ENCODE peak calls at places on chromosome 21, in six cellular contexts. D is GM12878, Y is HepG2, I is HCT116, T is K562, R is H1. S is an unnamed sample.

GRCh38 chr21:41345934-41346685 is 15.7 kb upstream of the MX2 start:
- DNase-seq in D (no peak), Y (no peak), I (no peak), T (no peak), R (no peak), S (no peak)

GRCh38 chr21:42489991-42490390 is 6.0 kb downstream of the RSPH1 start:
- DNase-seq in D (no peak), Y (no peak), I (no peak), T (no peak), R (no peak), S (no peak)

GRCh38 chr21:43835061-43835460 is 30.0 kb upstream of the AGPAT3 start:
- DNase-seq in D (no peak), Y (no peak), I (no peak), T (no peak), R (no peak), S (no peak)

GRCh38 chr21:16821588-16821987 is 691.3 kb upstream of the CXADR start:
- DNase-seq in D (no peak), Y (no peak), I (no peak), T (no peak), R (no peak), S (no peak)

GRCh38 chr21:45164838-45165237 is 90.5 kb downstream of the ADARB1 start:
- DNase-seq in D (no peak), Y (no peak), I (no peak), T (no peak), R (no peak), S (no peak)

GRCh38 chr21:44955803-44956175 is 16.0 kb downstream of the SLX9 start:
- DNase-seq in D (no peak), Y (no peak), I (no peak), T (no peak), R (no peak), S (no peak)

GRCh38 chr21:35227774-35228173 is 178.7 kb upstream of the RUNX1 start:
- DNase-seq in D (no peak), Y (no peak), I (no peak), T (no peak), R (no peak), S (no peak)

GRCh38 chr21:42781150-42781980 is 98.0 kb downstream of the WDR4 start:
- DNase-seq in D (no peak), Y (peak; percentile 32), I (no peak), T (no peak), R (no peak), S (peak; percentile 69)

GRCh38 chr21:17742940-17743592 is 76.1 kb downstream of the C21orf91 start:
- DNase-seq in D (peak; percentile 27), Y (no peak), I (no peak), T (no peak), R (no peak), S (no peak)

GRCh38 chr21:36297938-36298572 is 21.9 kb upstream of the MORC3 start:
- DNase-seq in D (peak; percentile 85), Y (peak; percentile 5), I (no peak), T (peak; percentile 77), R (no peak), S (peak; percentile 83)

GRCh38 chr21:44360174-44360573 is 6.8 kb downstream of the TRPM2 start:
- DNase-seq in D (no peak), Y (no peak), I (no peak), T (no peak), R (no peak), S (no peak)

GRCh38 chr21:44303490-44303981 is 3.7 kb downstream of the PFKL start:
- DNase-seq in D (no peak), Y (peak; percentile 84), I (no peak), T (no peak), R (no peak), S (no peak)

GRCh38 chr21:16179732-16180131 is 449.9 kb downstream of the USP25 start:
- DNase-seq in D (no peak), Y (no peak), I (no peak), T (no peak), R (no peak), S (no peak)

GRCh38 chr21:17416139-17416538 is 96.7 kb upstream of the CXADR start:
- DNase-seq in D (no peak), Y (no peak), I (no peak), T (no peak), R (no peak), S (no peak)

GRCh38 chr21:34031835-34032370 is 41.5 kb upstream of the MRPS6 start:
- DNase-seq in D (no peak), Y (peak; percentile 23), I (no peak), T (peak; percentile 27), R (no peak), S (no peak)

GRCh38 chr21:34037009-34037408 is 36.4 kb upstream of the MRPS6 start:
- DNase-seq in D (no peak), Y (no peak), I (no peak), T (no peak), R (no peak), S (no peak)

GRCh38 chr21:34037446-34037845 is 35.9 kb upstream of the MRPS6 start:
- DNase-seq in D (no peak), Y (no peak), I (no peak), T (peak; percentile 29), R (no peak), S (no peak)

GRCh38 chr21:34034369-34035014 is 38.9 kb upstream of the MRPS6 start:
- DNase-seq in D (no peak), Y (peak; percentile 43), I (no peak), T (no peak), R (no peak), S (peak; percentile 33)

GRCh38 chr21:34035619-34036354 is 37.6 kb upstream of the MRPS6 start:
- DNase-seq in D (no peak), Y (no peak), I (no peak), T (no peak), R (no peak), S (no peak)
- TF ChIP-seq JUND in D (no peak), Y (no peak), I (no peak), T (no peak), R (no peak), S (no peak)

DNA sequence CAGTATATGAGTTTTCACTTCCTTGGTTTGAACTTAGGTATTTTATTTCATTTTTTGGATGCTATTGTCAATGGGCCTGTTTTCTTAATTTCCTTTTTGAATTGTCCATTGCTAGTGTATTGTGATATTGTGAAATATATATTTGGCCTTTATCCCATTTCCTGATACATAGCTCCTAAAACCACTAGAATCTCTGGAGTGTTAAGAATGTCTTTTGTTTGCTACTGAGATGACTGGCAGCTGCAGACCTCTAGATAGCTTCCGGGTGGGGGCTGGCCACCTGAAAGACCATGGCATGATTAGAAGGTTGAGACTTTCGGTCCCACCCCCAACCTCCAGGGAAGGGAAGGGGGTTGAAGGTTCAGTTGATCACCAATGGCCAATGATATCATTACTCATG is 245.4 kb downstream of the KCNJ6 start:
- DNase-seq in D (no peak), Y (peak; percentile 6), I (no peak), T (no peak), R (no peak), S (no peak)
- TF ChIP-seq JUND in D (no peak), Y (no peak), I (no peak), T (no peak), R (no peak), S (no peak)

GRCh38 chr21:31233711-31234110 is 110.3 kb downstream of the TIAM1 start:
- DNase-seq in D (no peak), Y (no peak), I (no peak), T (no peak), R (no peak), S (no peak)

GRCh38 chr21:31235671-31236450 is 108.2 kb downstream of the TIAM1 start:
- DNase-seq in D (no peak), Y (no peak), I (no peak), T (no peak), R (no peak), S (peak; percentile 70)

GRCh38 chr21:31232344-31232743 is 111.7 kb downstream of the TIAM1 start:
- DNase-seq in D (no peak), Y (no peak), I (no peak), T (no peak), R (no peak), S (no peak)

GRCh38 chr21:31236528-31236927 is 107.5 kb downstream of the TIAM1 start:
- DNase-seq in D (no peak), Y (no peak), I (no peak), T (no peak), R (no peak), S (no peak)

DNA sequence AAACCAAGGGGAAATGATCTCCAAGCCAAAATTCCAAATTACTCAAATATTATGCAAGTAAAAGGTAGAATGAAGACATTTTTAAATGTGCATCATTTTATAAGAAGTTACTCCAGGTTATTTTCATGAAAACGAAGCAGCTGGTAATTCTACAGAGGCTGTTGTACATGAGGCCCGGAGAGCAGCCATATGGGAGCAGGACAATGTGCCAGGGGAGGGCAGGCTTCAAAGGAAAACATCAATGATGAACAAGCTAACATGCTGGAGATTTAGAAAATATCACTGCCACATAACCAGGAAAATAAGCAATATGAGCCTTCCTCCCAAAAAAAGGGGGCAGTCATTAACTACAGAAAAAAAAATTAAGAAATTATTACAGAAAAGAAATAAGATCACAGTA is 109.1 kb downstream of the TIAM1 start:
- DNase-seq in D (no peak), Y (no peak), I (no peak), T (no peak), R (no peak), S (no peak)
- TF ChIP-seq JUND in D (no peak), Y (no peak), I (no peak), T (no peak), R (no peak), S (no peak)

DNA sequence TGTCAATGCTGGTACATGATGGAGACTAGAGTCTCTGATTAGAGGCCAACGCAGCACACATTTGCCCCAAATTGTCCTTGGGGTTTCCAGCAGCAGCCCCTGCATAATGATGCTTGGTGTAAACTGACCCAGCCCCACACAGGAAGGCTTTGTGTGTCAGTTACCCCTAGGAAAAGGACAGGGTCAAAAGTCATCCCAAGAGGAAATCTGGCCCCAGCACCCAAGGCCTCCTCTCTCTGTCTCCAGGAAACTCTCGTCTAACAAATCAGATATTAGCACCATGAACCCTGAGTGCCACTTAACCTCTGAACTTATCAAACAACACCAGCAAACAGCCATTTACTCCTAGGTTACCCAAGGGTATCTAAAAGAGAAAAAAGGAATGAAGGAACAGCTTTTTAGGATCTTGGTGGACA is 84.5 kb downstream of the PSMG1 start:
- DNase-seq in D (no peak), Y (peak; percentile 74), I (no peak), T (no peak), R (no peak), S (no peak)
- TF ChIP-seq JUND in D (no peak), Y (no peak), I (no peak), T (no peak), R (no peak), S (no peak)